ENCODE peak calls at places on chromosomes 13 and 19, in six cellular contexts. Z is NCI-H187 treated with DMSO at 0.1 percent for 48 hours; W is NCI-H774; B is glutamatergic neuron; U is activated CD4-positive, alpha-beta memory T cell treated with anti-CD3 and anti-CD28 coated beads, Interleukin-2, amount 10 ng/mL, durations not matched to agents 7 days and 5 days; N is left ventricle myocardium superior. S is an unnamed sample.

GRCh38 chr13:72523049-72523448 is 204.4 kb downstream of the MZT1 start:
- DNase-seq in U (no peak), Z (no peak), W (no peak), N (no peak), B (no peak), S (no peak)

GRCh38 chr13:32535140-32535539 is 3.5 kb downstream of the N4BP2L2 start:
- DNase-seq in N (no peak), B (no peak), U (no peak), Z (no peak), W (no peak), S (no peak)

GRCh38 chr13:32426981-32427851 is 714 bp downstream of the N4BP2L1 start:
- DNase-seq in W (no peak), B (peak), Z (no peak), U (peak), N (peak), S (no peak)

GRCh38 chr19:16070366-16070990 is 5.8 kb upstream of the TPM4 start:
- DNase-seq in U (peak), B (no peak), N (peak), W (no peak), Z (no peak), S (peak)

GRCh38 chr13:56988543-56988942 is 152.2 kb upstream of the PRR20A start:
- DNase-seq in Z (no peak), W (no peak), B (no peak), N (no peak), U (no peak), S (no peak)

GRCh38 chr19:55452381-55453325 is 8.8 kb downstream of the ISOC2 start:
- DNase-seq in B (peak), U (peak), Z (peak), W (peak), N (peak), S (peak)

GRCh38 chr13:50107205-50107604 is 92.0 kb downstream of the KCNRG start:
- DNase-seq in U (no peak), N (no peak), B (no peak), Z (no peak), W (no peak), S (no peak)

GRCh38 chr13:20955496-20955895 is 53.0 kb upstream of the XPO4 start:
- DNase-seq in W (no peak), Z (no peak), B (no peak), N (no peak), U (no peak), S (no peak)

GRCh38 chr19:51820821-51821446 is 26.0 kb downstream of the FPR3 start:
- DNase-seq in W (no peak), B (no peak), U (no peak), Z (no peak), N (no peak), S (no peak)

GRCh38 chr13:78194904-78195639 is 276.4 kb upstream of the EDNRB start:
- DNase-seq in W (no peak), U (no peak), B (no peak), N (no peak), Z (no peak), S (peak)

GRCh38 chr19:16076958-16077611 is 790 bp downstream of the TPM4 start:
- DNase-seq in W (no peak), B (peak), U (no peak), N (peak), Z (no peak), S (no peak)

GRCh38 chr19:4586691-4587090 is 27.2 kb upstream of the SEMA6B start:
- DNase-seq in U (no peak), B (no peak), N (no peak), Z (no peak), W (no peak), S (no peak)

GRCh38 chr13:24623141-24623665 is 57.0 kb upstream of the ATP12A start:
- DNase-seq in W (no peak), U (no peak), N (no peak), B (no peak), Z (no peak), S (no peak)

GRCh38 chr13:57045816-57046691 is 94.7 kb upstream of the PRR20A start:
- DNase-seq in Z (no peak), N (no peak), W (no peak), U (no peak), B (no peak), S (no peak)

GRCh38 chr13:67792151-67792665 is 562.1 kb upstream of the PCDH9 start:
- DNase-seq in N (no peak), Z (no peak), U (no peak), W (peak), B (no peak), S (peak)

GRCh38 chr19:47158879-47159509 is 28.4 kb downstream of the SAE1 start:
- DNase-seq in B (no peak), N (no peak), W (no peak), Z (no peak), U (no peak), S (peak)

GRCh38 chr13:45700971-45701900 is 884 bp upstream of the CBY2 start:
- DNase-seq in W (no peak), N (no peak), B (no peak), U (no peak), Z (no peak), S (no peak)

GRCh38 chr19:54325194-54325621 is 12.2 kb upstream of the LILRA5 start:
- DNase-seq in W (no peak), N (no peak), B (no peak), U (peak), Z (no peak), S (peak)

GRCh38 chr13:26707122-26708006 is 53.2 kb downstream of the GPR12 start:
- DNase-seq in N (no peak), U (peak), B (peak), W (peak), Z (no peak), S (peak)